ENCODE peak calls at places on chromosomes 11 and 22, in eight cellular contexts. Y is GM06990, B is GM20000, Q is pancreas, Z is cardiac fibroblast, L is cardiac muscle cell, X is endothelial cell, F is AG09319. K is an unnamed sample.

GRCh38 chr22:26812731-26813130 is 155.3 kb downstream of the MIAT start:
- DNase-seq in L (no peak), Z (no peak), Q (no peak), Y (no peak), F (no peak), B (no peak), X (no peak), K (no peak)

GRCh38 chr11:31805629-31806185 is 5.4 kb downstream of the PAX6 start:
- DNase-seq in L (no peak), Z (no peak), Y (no peak), X (no peak), Q (no peak), B (peak; percentile 40), F (no peak), K (no peak)

GRCh38 chr11:61947486-61948210 is 2.5 kb upstream of the BEST1 start:
- DNase-seq in Z (peak; percentile 96), B (peak; percentile 87), F (peak; percentile 82), L (peak; percentile 90), Q (peak; percentile 88), Y (no peak), X (peak; percentile 83), K (peak; percentile 82)

GRCh38 chr11:105219269-105219668 is 79.7 kb upstream of the CARD18 start:
- DNase-seq in Z (no peak), L (no peak), Q (no peak), F (no peak), B (no peak), Y (no peak), X (no peak), K (no peak)

GRCh38 chr11:66969584-66970205 is 5.4 kb upstream of the C11orf86 start:
- DNase-seq in B (no peak), X (no peak), Z (peak; percentile 87), F (peak; percentile 95), L (no peak), Y (no peak), Q (no peak), K (no peak)

GRCh38 chr11:123301696-123302400 is 106.8 kb upstream of the CLMP start:
- DNase-seq in Y (peak; percentile 84), L (peak; percentile 91), Q (peak; percentile 54), B (peak; percentile 88), Z (peak; percentile 44), X (peak; percentile 84), F (no peak), K (peak; percentile 80)

GRCh38 chr11:123129920-123130319 is 65.1 kb downstream of the CLMP start:
- DNase-seq in L (no peak), Z (no peak), Q (no peak), F (no peak), Y (no peak), X (no peak), B (no peak), K (no peak)

GRCh38 chr11:92829671-92830070 is 139.8 kb upstream of the MTNR1B start:
- DNase-seq in Q (no peak), Y (no peak), L (no peak), X (no peak), F (no peak), B (no peak), Z (no peak), K (no peak)

GRCh38 chr11:83924987-83925542 is 638.9 kb upstream of the CCDC90B start:
- DNase-seq in X (no peak), Q (no peak), Z (no peak), B (no peak), F (no peak), Y (no peak), L (no peak), K (no peak)
- TF ChIP-seq CTCF in X (no peak), Q (no peak), Z (no peak), B (no peak), F (no peak), Y (no peak), L (no peak), K (no peak)

GRCh38 chr11:95705485-95706124 is 84.0 kb downstream of the FAM76B start:
- DNase-seq in F (peak; percentile 76), L (peak; percentile 90), Q (peak; percentile 80), Y (peak; percentile 39), B (peak; percentile 60), Z (peak; percentile 93), X (peak; percentile 89), K (peak; percentile 91)
- TF ChIP-seq CTCF in F (peak; percentile 98), L (peak; percentile 98), Q (peak; percentile 84), Y (peak; percentile 95), B (peak; percentile 69), Z (peak; percentile 97), X (peak; percentile 82), K (peak; percentile 86)

GRCh38 chr11:1826552-1827094 is 8.2 kb upstream of the SYT8 start:
- DNase-seq in F (no peak), L (no peak), B (no peak), Q (peak; percentile 52), Y (no peak), X (no peak), Z (peak; percentile 93), K (no peak)
- TF ChIP-seq CTCF in F (no peak), L (peak; percentile 48), B (no peak), Q (no peak), Y (peak; percentile 37), X (no peak), Z (peak; percentile 24), K (no peak)

GRCh38 chr11:71169328-71169727 is 83.0 kb downstream of the SHANK2 start:
- DNase-seq in L (no peak), Z (no peak), Q (no peak), F (no peak), X (no peak), Y (no peak), B (no peak), K (no peak)
- TF ChIP-seq CTCF in L (no peak), Z (no peak), Q (no peak), F (no peak), X (no peak), Y (no peak), B (no peak), K (no peak)

DNA sequence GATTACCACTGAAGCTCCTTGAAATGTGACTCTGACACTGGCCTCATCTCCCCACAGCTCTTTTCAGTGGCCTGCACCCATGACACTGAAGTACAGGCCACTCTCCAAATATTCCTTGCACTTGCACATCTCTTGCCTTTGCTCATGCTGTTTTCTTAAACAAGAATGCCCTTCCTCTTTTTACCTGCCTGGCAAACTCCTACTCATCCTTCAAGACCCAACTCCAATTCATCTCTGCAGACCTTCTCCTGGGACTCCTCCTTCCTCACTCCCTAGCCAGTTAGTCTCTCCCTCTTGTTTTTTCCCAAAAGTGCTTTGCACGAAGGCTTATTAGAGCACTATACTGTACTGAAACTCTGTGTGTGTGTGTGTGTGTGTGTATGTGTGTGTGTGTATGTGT is 2.6 kb downstream of the KCNE3 start:
- DNase-seq in Q (no peak), L (no peak), B (no peak), X (no peak), F (no peak), Y (no peak), Z (no peak), K (no peak)
- TF ChIP-seq CTCF in Q (no peak), L (no peak), B (no peak), X (no peak), F (no peak), Y (no peak), Z (no peak), K (no peak)

GRCh38 chr11:63574856-63575602 is 11.8 kb upstream of the PLAAT2 start:
- DNase-seq in Z (peak; percentile 71), X (no peak), L (no peak), Y (no peak), B (no peak), F (no peak), Q (no peak), K (no peak)
- TF ChIP-seq CTCF in Z (no peak), X (no peak), L (no peak), Y (no peak), B (no peak), F (no peak), Q (no peak), K (no peak)

DNA sequence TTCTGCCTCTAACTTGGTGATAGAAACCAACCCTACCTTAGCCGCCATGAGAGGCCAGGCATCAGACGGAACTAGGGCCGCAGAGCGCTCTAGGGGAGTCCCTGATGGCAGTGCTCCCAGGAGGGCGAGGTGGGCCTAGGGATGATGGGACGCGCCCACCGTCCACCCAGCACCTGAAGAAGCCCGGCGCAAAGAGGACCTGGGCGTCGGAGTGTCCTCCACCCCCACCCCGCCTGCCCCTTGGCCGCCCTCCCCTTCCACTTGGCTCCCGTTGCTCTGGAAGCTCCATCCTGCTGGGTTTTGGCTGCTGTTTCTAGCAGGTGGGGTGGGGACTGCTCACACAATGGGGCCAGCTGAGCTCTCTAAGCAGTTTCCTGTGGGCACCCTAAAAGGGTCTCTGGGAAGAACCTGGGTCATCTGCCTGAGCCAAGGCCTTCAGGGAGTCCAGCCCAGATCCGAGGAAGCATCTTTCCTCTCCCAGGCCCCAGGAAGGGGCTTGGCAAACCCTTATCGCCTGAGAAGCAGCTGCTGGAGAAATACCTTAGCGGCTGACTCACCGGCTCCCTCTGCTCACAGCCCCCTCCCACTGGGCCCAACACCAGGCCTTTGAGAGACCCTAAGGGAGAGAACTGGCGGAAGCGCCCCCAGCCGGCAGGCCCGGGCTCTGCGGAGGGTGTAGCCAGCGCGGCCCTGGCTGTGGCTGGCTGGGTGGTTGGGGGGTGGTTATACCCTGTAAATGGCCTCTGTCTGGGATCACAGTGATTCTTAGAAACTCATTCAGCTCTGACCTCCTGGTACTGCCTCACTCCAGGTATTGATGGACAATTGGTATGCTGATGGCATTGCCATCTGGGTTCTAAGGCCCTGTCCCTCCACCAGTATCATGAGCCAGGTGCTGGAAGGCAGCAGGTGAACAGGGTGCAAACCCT is 19.3 kb downstream of the CREB3L1 start:
- DNase-seq in F (peak; percentile 77), B (no peak), Z (peak; percentile 97), L (peak; percentile 87), Y (no peak), X (peak; percentile 82), Q (no peak), K (peak; percentile 23)
- TF ChIP-seq CTCF in F (peak; percentile 71), B (no peak), Z (peak; percentile 84), L (peak; percentile 89), Y (peak; percentile 30), X (peak; percentile 68), Q (no peak), K (peak; percentile 40)

GRCh38 chr22:20636945-20637344 is 129.5 kb downstream of the MED15 start:
- DNase-seq in Q (no peak), Y (no peak), B (no peak), F (no peak), L (no peak), Z (no peak), X (no peak), K (no peak)
- TF ChIP-seq CTCF in Q (no peak), Y (no peak), B (no peak), F (no peak), L (no peak), Z (no peak), X (no peak), K (no peak)

GRCh38 chr22:20956258-20957117 is 10.6 kb upstream of the AIFM3 start:
- DNase-seq in L (no peak), B (no peak), Q (peak; percentile 45), Z (peak; percentile 22), X (no peak), F (no peak), Y (no peak), K (no peak)
- TF ChIP-seq CTCF in L (peak; percentile 20), B (no peak), Q (no peak), Z (no peak), X (no peak), F (no peak), Y (no peak), K (no peak)